ENCODE peak calls at places on chromosome 22, in nine cellular contexts. One of them, this sample, is unnamed.

GRCh38 chr22:32644252-32645100 is 157.0 kb upstream of the TIMP3 start:
- DNase-seq in amniotic stem cell: no peak
- DNase-seq in NCI-H1105 treated with DMSO at 0.1 percent for 48 hours: no peak
- DNase-seq in astrocyte of the spinal cord: peak
- DNase-seq in GM12865: peak
- DNase-seq in HFFc6: no peak
- DNase-seq in breast epithelium: peak
- DNase-seq in stromal cell of bone marrow: no peak
- DNase-seq in epithelial cell of esophagus: peak
- DNase-seq in this sample: peak

GRCh38 chr22:31818481-31819392 is 64.9 kb downstream of the DEPDC5 start:
- DNase-seq in amniotic stem cell: no peak
- DNase-seq in NCI-H1105 treated with DMSO at 0.1 percent for 48 hours: no peak
- DNase-seq in astrocyte of the spinal cord: peak
- DNase-seq in GM12865: no peak
- DNase-seq in HFFc6: peak
- DNase-seq in breast epithelium: no peak
- DNase-seq in stromal cell of bone marrow: peak
- DNase-seq in epithelial cell of esophagus: peak
- DNase-seq in this sample: peak

GRCh38 chr22:32836286-32836859 is 34.9 kb downstream of the TIMP3 start:
- DNase-seq in amniotic stem cell: no peak
- DNase-seq in NCI-H1105 treated with DMSO at 0.1 percent for 48 hours: peak
- DNase-seq in astrocyte of the spinal cord: no peak
- DNase-seq in GM12865: peak
- DNase-seq in HFFc6: no peak
- DNase-seq in breast epithelium: no peak
- DNase-seq in stromal cell of bone marrow: no peak
- DNase-seq in epithelial cell of esophagus: peak
- DNase-seq in this sample: no peak

GRCh38 chr22:20199906-20200305 is 49.1 kb upstream of the CCDC188 start:
- DNase-seq in amniotic stem cell: no peak
- DNase-seq in NCI-H1105 treated with DMSO at 0.1 percent for 48 hours: no peak
- DNase-seq in astrocyte of the spinal cord: no peak
- DNase-seq in GM12865: no peak
- DNase-seq in HFFc6: no peak
- DNase-seq in breast epithelium: no peak
- DNase-seq in stromal cell of bone marrow: no peak
- DNase-seq in epithelial cell of esophagus: no peak
- DNase-seq in this sample: no peak

GRCh38 chr22:50544746-50545253 is 899 bp upstream of the KLHDC7B start:
- DNase-seq in amniotic stem cell: no peak
- DNase-seq in NCI-H1105 treated with DMSO at 0.1 percent for 48 hours: no peak
- DNase-seq in astrocyte of the spinal cord: no peak
- DNase-seq in GM12865: peak
- DNase-seq in HFFc6: no peak
- DNase-seq in breast epithelium: no peak
- DNase-seq in stromal cell of bone marrow: no peak
- DNase-seq in epithelial cell of esophagus: peak
- DNase-seq in this sample: peak

GRCh38 chr22:37897805-37898204 is 8.3 kb upstream of the MICALL1 start:
- DNase-seq in amniotic stem cell: no peak
- DNase-seq in NCI-H1105 treated with DMSO at 0.1 percent for 48 hours: no peak
- DNase-seq in astrocyte of the spinal cord: no peak
- DNase-seq in GM12865: no peak
- DNase-seq in HFFc6: no peak
- DNase-seq in breast epithelium: no peak
- DNase-seq in stromal cell of bone marrow: no peak
- DNase-seq in epithelial cell of esophagus: peak
- DNase-seq in this sample: no peak

GRCh38 chr22:37043828-37044538 is 7.6 kb upstream of the KCTD17 start:
- DNase-seq in amniotic stem cell: no peak
- DNase-seq in NCI-H1105 treated with DMSO at 0.1 percent for 48 hours: peak
- DNase-seq in astrocyte of the spinal cord: no peak
- DNase-seq in GM12865: peak
- DNase-seq in HFFc6: peak
- DNase-seq in breast epithelium: peak
- DNase-seq in stromal cell of bone marrow: no peak
- DNase-seq in epithelial cell of esophagus: peak
- DNase-seq in this sample: peak

GRCh38 chr22:48091060-48091650 is 1328.7 kb downstream of the TBC1D22A start:
- DNase-seq in amniotic stem cell: no peak
- DNase-seq in NCI-H1105 treated with DMSO at 0.1 percent for 48 hours: no peak
- DNase-seq in astrocyte of the spinal cord: no peak
- DNase-seq in GM12865: no peak
- DNase-seq in HFFc6: no peak
- DNase-seq in breast epithelium: peak
- DNase-seq in stromal cell of bone marrow: no peak
- DNase-seq in epithelial cell of esophagus: no peak
- DNase-seq in this sample: no peak

GRCh38 chr22:35887296-35887875 is 141.2 kb downstream of the RBFOX2 start:
- DNase-seq in amniotic stem cell: no peak
- DNase-seq in NCI-H1105 treated with DMSO at 0.1 percent for 48 hours: no peak
- DNase-seq in astrocyte of the spinal cord: peak
- DNase-seq in GM12865: no peak
- DNase-seq in HFFc6: no peak
- DNase-seq in breast epithelium: no peak
- DNase-seq in stromal cell of bone marrow: no peak
- DNase-seq in epithelial cell of esophagus: peak
- DNase-seq in this sample: no peak

GRCh38 chr22:28826921-28827320 is 26.6 kb upstream of the XBP1 start:
- DNase-seq in amniotic stem cell: no peak
- DNase-seq in NCI-H1105 treated with DMSO at 0.1 percent for 48 hours: no peak
- DNase-seq in astrocyte of the spinal cord: no peak
- DNase-seq in GM12865: no peak
- DNase-seq in HFFc6: no peak
- DNase-seq in breast epithelium: no peak
- DNase-seq in stromal cell of bone marrow: no peak
- DNase-seq in epithelial cell of esophagus: no peak
- DNase-seq in this sample: no peak

GRCh38 chr22:21051145-21051835 is 5.5 kb downstream of the LRRC74B start:
- DNase-seq in amniotic stem cell: no peak
- DNase-seq in NCI-H1105 treated with DMSO at 0.1 percent for 48 hours: no peak
- DNase-seq in astrocyte of the spinal cord: no peak
- DNase-seq in GM12865: no peak
- DNase-seq in HFFc6: no peak
- DNase-seq in breast epithelium: no peak
- DNase-seq in stromal cell of bone marrow: no peak
- DNase-seq in epithelial cell of esophagus: no peak
- DNase-seq in this sample: no peak

GRCh38 chr22:25495286-25495685 is 69.2 kb upstream of the GRK3 start:
- DNase-seq in amniotic stem cell: no peak
- DNase-seq in NCI-H1105 treated with DMSO at 0.1 percent for 48 hours: no peak
- DNase-seq in astrocyte of the spinal cord: no peak
- DNase-seq in GM12865: no peak
- DNase-seq in HFFc6: no peak
- DNase-seq in breast epithelium: no peak
- DNase-seq in stromal cell of bone marrow: no peak
- DNase-seq in epithelial cell of esophagus: no peak
- DNase-seq in this sample: no peak

GRCh38 chr22:21570398-21570797 is 2.9 kb downstream of the UBE2L3 start:
- DNase-seq in amniotic stem cell: no peak
- DNase-seq in NCI-H1105 treated with DMSO at 0.1 percent for 48 hours: no peak
- DNase-seq in astrocyte of the spinal cord: no peak
- DNase-seq in GM12865: no peak
- DNase-seq in HFFc6: no peak
- DNase-seq in breast epithelium: no peak
- DNase-seq in stromal cell of bone marrow: no peak
- DNase-seq in epithelial cell of esophagus: no peak
- DNase-seq in this sample: no peak

GRCh38 chr22:38016182-38017078 is 32.1 kb upstream of the SOX10 start:
- DNase-seq in amniotic stem cell: no peak
- DNase-seq in NCI-H1105 treated with DMSO at 0.1 percent for 48 hours: no peak
- DNase-seq in astrocyte of the spinal cord: no peak
- DNase-seq in GM12865: no peak
- DNase-seq in HFFc6: no peak
- DNase-seq in breast epithelium: peak
- DNase-seq in stromal cell of bone marrow: no peak
- DNase-seq in epithelial cell of esophagus: peak
- DNase-seq in this sample: peak

This sample was measured in mammary epithelial cell.